ENCODE peak calls at places on chromosomes 2 and 18, in four cellular contexts. C is GM13977, J is A549, T is hepatocyte. Z is an unnamed sample.

GRCh38 chr2:219886615-219887014 is 259.2 kb downstream of the SLC4A3 start:
- DNase-seq in J (peak; percentile 21), T (no peak), C (no peak), Z (no peak)

GRCh38 chr18:10482985-10483949 is 28.8 kb downstream of the APCDD1 start:
- DNase-seq in C (peak; percentile 77), T (no peak), J (no peak), Z (no peak)

GRCh38 chr2:119473621-119474370 is 42.1 kb downstream of the TMEM37 start:
- DNase-seq in J (no peak), T (no peak), C (no peak), Z (no peak)

GRCh38 chr2:172329404-172330059 is 97.9 kb upstream of the ITGA6 start:
- DNase-seq in J (no peak), C (no peak), T (no peak), Z (no peak)

GRCh38 chr2:176554107-176555048 is 285.1 kb downstream of the MTX2 start:
- DNase-seq in T (peak; percentile 80), C (peak; percentile 61), J (peak; percentile 69), Z (peak; percentile 29)

GRCh38 chr2:202721621-202722020 is 86.9 kb downstream of the FAM117B start:
- DNase-seq in T (peak; percentile 30), C (no peak), J (no peak), Z (no peak)

GRCh38 chr2:46164581-46165301 is 132.5 kb upstream of the EPAS1 start:
- DNase-seq in J (peak; percentile 88), T (peak; percentile 74), C (no peak), Z (no peak)

GRCh38 chr2:237555560-237555959 is 10.8 kb upstream of the PRLH start:
- DNase-seq in C (no peak), T (no peak), J (no peak), Z (no peak)

GRCh38 chr2:130737592-130737991 is 8.7 kb downstream of the GPR148 start:
- DNase-seq in J (no peak), C (no peak), T (no peak), Z (no peak)

GRCh38 chr2:237157551-237158102 is 71.9 kb downstream of the COPS8 start:
- DNase-seq in T (no peak), C (no peak), J (no peak), Z (no peak)

GRCh38 chr2:27003857-27004256 is 28.9 kb upstream of the TMEM214 start:
- DNase-seq in T (no peak), C (no peak), J (no peak), Z (no peak)

GRCh38 chr2:37232131-37232933 is 874 bp downstream of the NDUFAF7 start:
- DNase-seq in C (peak; percentile 27), T (peak; percentile 28), J (peak; percentile 21), Z (peak; percentile 12)

GRCh38 chr2:217617496-217618085 is 385.2 kb downstream of the TNS1 start:
- DNase-seq in J (no peak), T (no peak), C (no peak), Z (no peak)

GRCh38 chr2:19989681-19990415 is at the start of gene WDR35:
- DNase-seq in J (peak; percentile 94), T (peak; percentile 95), C (peak; percentile 94), Z (peak; percentile 80)

GRCh38 chr2:45275235-45275805 is 266.1 kb upstream of the SIX2 start:
- DNase-seq in J (peak; percentile 46), C (no peak), T (peak; percentile 63), Z (no peak)

GRCh38 chr2:168490916-168491605 is 35.0 kb downstream of the CERS6 start:
- DNase-seq in C (no peak), T (no peak), J (no peak), Z (no peak)

GRCh38 chr2:22957441-22957840 is 427.5 kb upstream of the KLHL29 start:
- DNase-seq in C (no peak), T (no peak), J (no peak), Z (no peak)

GRCh38 chr2:3264010-3264744 is 113.4 kb downstream of the EIPR1 start:
- DNase-seq in J (no peak), C (no peak), T (no peak), Z (peak; percentile 22)

GRCh38 chr2:64880193-64880951 is 108.8 kb upstream of the SLC1A4 start:
- DNase-seq in J (no peak), C (no peak), T (no peak), Z (no peak)

GRCh38 chr2:101533611-101534601 is 59.0 kb upstream of the RFX8 start:
- DNase-seq in T (no peak), C (no peak), J (no peak), Z (no peak)

GRCh38 chr2:71586471-71586870 is 133.1 kb downstream of the DYSF start:
- DNase-seq in T (no peak), C (no peak), J (no peak), Z (no peak)

GRCh38 chr2:96108578-96109561 is 7.5 kb downstream of the ADRA2B start:
- DNase-seq in C (no peak), J (no peak), T (no peak), Z (no peak)

GRCh38 chr2:16664052-16664731 is 1.4 kb downstream of the CYRIA start:
- DNase-seq in J (peak; percentile 34), C (peak; percentile 47), T (peak; percentile 70), Z (peak; percentile 30)

GRCh38 chr18:31587538-31587937 is 4.1 kb upstream of the TTR start:
- DNase-seq in C (no peak), T (peak; percentile 26), J (no peak), Z (no peak)

GRCh38 chr18:46867471-46868170 is 49.7 kb downstream of the PIAS2 start:
- DNase-seq in T (no peak), J (no peak), C (no peak), Z (no peak)

GRCh38 chr2:65554765-65555561 is 122.6 kb upstream of the SPRED2 start:
- DNase-seq in J (no peak), C (no peak), T (no peak), Z (no peak)

GRCh38 chr2:144770616-144771230 is 250.8 kb upstream of the ZEB2 start:
- DNase-seq in C (no peak), T (no peak), J (no peak), Z (no peak)

GRCh38 chr2:225010804-225011203 is 31.5 kb downstream of the DOCK10 start:
- DNase-seq in T (no peak), C (no peak), J (peak; percentile 55), Z (no peak)

GRCh38 chr2:86254576-86255538 is 55.6 kb downstream of the MRPL35 start:
- DNase-seq in T (no peak), C (no peak), J (peak; percentile 11), Z (no peak)

GRCh38 chr2:86253424-86253823 is 54.2 kb downstream of the MRPL35 start:
- DNase-seq in T (no peak), J (no peak), C (no peak), Z (no peak)

GRCh38 chr2:86249176-86249842 is 50.1 kb downstream of the MRPL35 start:
- DNase-seq in T (peak; percentile 56), C (peak; percentile 49), J (peak; percentile 55), Z (no peak)

GRCh38 chr2:86251840-86252266 is 52.6 kb downstream of the MRPL35 start:
- DNase-seq in J (no peak), T (no peak), C (no peak), Z (no peak)

GRCh38 chr2:86249843-86250402 is 50.7 kb downstream of the MRPL35 start:
- DNase-seq in J (peak; percentile 62), C (peak; percentile 52), T (no peak), Z (no peak)
- TF ChIP-seq CTCF in J (no peak), C (peak; percentile 47), T (no peak), Z (no peak)

DNA sequence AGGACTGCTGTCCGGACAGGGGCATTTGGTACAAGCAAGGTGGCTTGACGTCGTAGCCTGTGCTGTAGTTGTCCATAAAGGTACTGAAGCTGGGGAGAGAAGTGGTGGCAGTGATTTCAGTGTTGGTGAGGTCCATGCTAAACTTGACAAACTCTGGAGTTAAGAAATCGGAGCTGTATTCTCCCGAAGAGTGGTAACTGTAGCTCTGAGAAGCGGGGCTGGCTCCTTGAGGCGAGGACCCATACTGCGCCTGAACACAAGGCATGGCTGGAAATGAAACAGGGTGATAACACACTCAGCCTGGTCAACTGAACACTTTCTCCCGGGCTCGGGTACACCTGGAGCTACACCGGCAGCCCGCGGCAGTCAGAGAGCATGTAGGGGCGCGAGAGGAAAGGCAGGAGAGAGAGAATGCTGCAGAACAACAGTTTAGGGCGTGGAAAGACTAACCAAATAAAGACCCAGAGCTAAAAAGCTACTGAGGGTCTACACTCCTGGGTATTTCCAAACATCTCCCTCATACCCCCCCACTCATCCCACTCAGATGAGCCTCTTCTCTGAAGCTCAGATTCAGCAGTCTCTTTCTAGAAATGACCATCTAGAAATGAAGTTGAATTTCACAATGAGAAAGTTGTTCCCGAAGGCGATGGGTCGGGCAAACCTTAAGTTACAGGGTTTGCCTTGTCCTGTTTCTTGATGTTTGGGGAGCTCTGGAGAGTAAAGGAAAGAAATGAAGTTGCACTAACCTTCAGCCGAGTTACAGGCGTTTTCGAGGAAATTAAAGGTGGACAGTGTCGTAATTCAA is 2.4 kb downstream of the NR4A2 start:
- DNase-seq in J (no peak), T (no peak), C (peak; percentile 46), Z (no peak)
- TF ChIP-seq CTCF in J (no peak), T (no peak), C (no peak), Z (no peak)

GRCh38 chr2:127068351-127068741 is 38.6 kb downstream of the BIN1 start:
- DNase-seq in C (no peak), T (no peak), J (no peak), Z (no peak)
- TF ChIP-seq CTCF in C (no peak), T (no peak), J (no peak), Z (peak; percentile 23)

DNA sequence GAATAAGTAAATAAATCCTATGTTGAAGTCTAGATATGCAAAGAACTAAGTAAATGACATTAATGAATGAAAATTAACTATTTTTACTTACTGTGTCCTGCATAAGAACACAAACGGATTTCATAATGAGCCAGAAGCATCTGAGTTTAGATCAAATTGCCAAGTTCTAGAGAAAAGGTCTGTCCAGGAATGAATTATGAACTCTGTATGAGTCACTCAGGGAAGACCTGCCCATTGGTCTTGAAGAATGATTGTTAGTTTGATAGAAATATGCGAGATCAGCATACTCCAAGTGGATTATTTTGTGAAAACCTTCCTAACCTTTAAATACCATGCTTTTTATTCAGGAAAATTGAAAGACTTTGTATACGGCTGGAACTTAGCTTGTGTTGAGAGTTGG is 189.5 kb downstream of the DOK6 start:
- DNase-seq in C (no peak), J (no peak), T (no peak), Z (no peak)
- TF ChIP-seq CTCF in C (no peak), J (no peak), T (no peak), Z (no peak)

DNA sequence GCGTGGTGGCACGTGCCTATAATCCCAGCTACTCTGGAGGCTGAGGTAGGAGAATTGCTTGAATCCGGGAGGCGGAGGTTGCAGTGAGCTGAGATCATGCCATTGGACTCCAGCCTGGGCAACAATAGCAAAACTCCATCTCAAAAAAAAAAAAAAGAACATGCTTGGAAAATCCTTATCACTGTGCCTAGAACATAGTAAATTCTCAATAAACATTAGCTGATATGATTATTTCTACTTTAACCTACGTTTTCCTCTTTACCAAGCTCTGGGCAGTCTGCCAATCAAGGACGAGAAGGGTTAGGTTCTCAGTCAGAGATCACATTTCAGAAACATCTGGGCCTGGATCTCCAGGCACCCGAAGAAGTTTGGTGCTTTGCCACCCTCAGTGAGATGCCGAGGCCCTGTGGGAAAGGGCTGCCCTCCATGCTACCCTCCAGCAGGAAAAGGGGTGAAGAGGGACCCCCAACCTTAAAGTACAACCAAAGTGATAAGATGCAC is 107.7 kb downstream of the BCL11A start:
- DNase-seq in T (no peak), C (no peak), J (no peak), Z (no peak)
- TF ChIP-seq CTCF in T (no peak), C (no peak), J (no peak), Z (no peak)

Z was measured in endothelial cell.